ENCODE peak calls at places on chromosomes 12 and 14, in six cellular contexts. L is psoas muscle, M is lower leg skin, R is fibroblast of lung, T is bronchial epithelial cell, H is Peyer's patch. Q is an unnamed sample.

GRCh38 chr14:70934502-70935134 is 27.4 kb downstream of the PCNX1 start:
- DNase-seq in R (peak; percentile 32), H (no peak), L (no peak), T (no peak), M (no peak), Q (peak; percentile 23)

GRCh38 chr12:120534703-120535655 is 823 bp downstream of the RNF10 start:
- DNase-seq in R (peak; percentile 90), M (peak; percentile 90), L (peak; percentile 28), H (peak; percentile 73), T (peak; percentile 85), Q (peak; percentile 88)

GRCh38 chr14:52853522-52853854 is 62.1 kb upstream of the GNPNAT1 start:
- DNase-seq in H (no peak), L (no peak), T (no peak), R (no peak), M (no peak), Q (no peak)

GRCh38 chr12:68189766-68190700 is 30.5 kb upstream of the IFNG start:
- DNase-seq in L (no peak), M (no peak), T (peak; percentile 83), R (peak; percentile 90), H (no peak), Q (no peak)

GRCh38 chr12:92649511-92650227 is 53.1 kb upstream of the PLEKHG7 start:
- DNase-seq in R (peak; percentile 84), M (no peak), L (no peak), T (peak; percentile 86), H (no peak), Q (peak; percentile 81)

GRCh38 chr12:87200289-87200979 is 828.8 kb downstream of the C12orf50 start:
- DNase-seq in H (no peak), L (no peak), T (peak; percentile 67), R (no peak), M (no peak), Q (no peak)

GRCh38 chr12:80056845-80057244 is 42.5 kb upstream of the OTOGL start:
- DNase-seq in R (peak; percentile 79), T (no peak), L (no peak), M (no peak), H (no peak), Q (no peak)

GRCh38 chr12:37720846-37721245 is 595.7 kb upstream of the ALG10B start:
- DNase-seq in M (no peak), T (no peak), L (no peak), R (no peak), H (no peak), Q (no peak)

GRCh38 chr12:73321776-73322175 is 1049.6 kb downstream of the TRHDE start:
- DNase-seq in M (no peak), H (no peak), T (no peak), R (no peak), L (no peak), Q (no peak)

GRCh38 chr14:103713304-103714062 is 1.8 kb downstream of the XRCC3 start:
- DNase-seq in M (no peak), L (no peak), T (no peak), H (no peak), R (no peak), Q (no peak)

GRCh38 chr12:13099910-13100609 is 3.4 kb downstream of the GSG1 start:
- DNase-seq in H (no peak), M (no peak), L (no peak), T (peak; percentile 94), R (no peak), Q (peak; percentile 19)

GRCh38 chr14:58560208-58560607 is 77.6 kb upstream of the DACT1 start:
- DNase-seq in H (no peak), L (no peak), M (no peak), R (peak; percentile 72), T (peak; percentile 80), Q (peak; percentile 59)

GRCh38 chr12:47722926-47723631 is 2.2 kb downstream of the ENDOU start:
- DNase-seq in H (peak; percentile 31), M (peak; percentile 82), R (no peak), T (peak; percentile 34), L (no peak), Q (no peak)

GRCh38 chr12:69014047-69014446 is 81.1 kb upstream of the CPM start:
- DNase-seq in M (no peak), L (no peak), T (no peak), H (no peak), R (no peak), Q (no peak)

GRCh38 chr14:103880986-103881926 is 33.9 kb upstream of the PPP1R13B start:
- DNase-seq in M (no peak), T (no peak), H (no peak), L (peak; percentile 45), R (no peak), Q (no peak)

GRCh38 chr14:32205554-32205953 is 2.5 kb upstream of the RNU6-8 start:
- DNase-seq in T (no peak), M (no peak), R (no peak), L (no peak), H (no peak), Q (no peak)
- H3K4me3 ChIP-seq in T (no peak overlapping the region), M (no peak overlapping the region), R (no peak overlapping the region), L (no peak overlapping the region), H (no peak overlapping the region), Q (no peak overlapping the region)

DNA sequence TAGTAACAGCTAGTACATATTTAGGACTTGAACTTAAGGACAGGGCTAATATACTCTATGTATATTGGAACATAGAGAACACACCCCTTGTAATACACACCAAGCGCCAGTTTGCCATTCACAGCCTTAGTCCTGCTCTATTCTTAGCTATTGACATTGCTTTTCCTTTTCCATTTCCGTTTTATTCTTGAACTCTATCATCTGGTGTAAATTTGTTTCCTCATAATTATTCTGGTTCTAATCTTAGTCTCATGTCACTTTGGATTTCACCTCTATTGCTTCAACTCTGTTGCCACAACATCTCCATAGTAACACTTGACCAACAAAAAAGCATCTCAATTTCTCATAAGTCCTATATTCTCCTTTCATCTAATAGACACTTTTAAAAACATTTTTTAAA is 225.7 kb downstream of the PHLDA1 start:
- DNase-seq in M (no peak), T (no peak), L (no peak), R (no peak), H (no peak), Q (no peak)
- H3K4me3 ChIP-seq in M (no peak overlapping the region), T (no peak overlapping the region), L (no peak overlapping the region), R (no peak overlapping the region), H (no peak overlapping the region), Q (no peak overlapping the region)

DNA sequence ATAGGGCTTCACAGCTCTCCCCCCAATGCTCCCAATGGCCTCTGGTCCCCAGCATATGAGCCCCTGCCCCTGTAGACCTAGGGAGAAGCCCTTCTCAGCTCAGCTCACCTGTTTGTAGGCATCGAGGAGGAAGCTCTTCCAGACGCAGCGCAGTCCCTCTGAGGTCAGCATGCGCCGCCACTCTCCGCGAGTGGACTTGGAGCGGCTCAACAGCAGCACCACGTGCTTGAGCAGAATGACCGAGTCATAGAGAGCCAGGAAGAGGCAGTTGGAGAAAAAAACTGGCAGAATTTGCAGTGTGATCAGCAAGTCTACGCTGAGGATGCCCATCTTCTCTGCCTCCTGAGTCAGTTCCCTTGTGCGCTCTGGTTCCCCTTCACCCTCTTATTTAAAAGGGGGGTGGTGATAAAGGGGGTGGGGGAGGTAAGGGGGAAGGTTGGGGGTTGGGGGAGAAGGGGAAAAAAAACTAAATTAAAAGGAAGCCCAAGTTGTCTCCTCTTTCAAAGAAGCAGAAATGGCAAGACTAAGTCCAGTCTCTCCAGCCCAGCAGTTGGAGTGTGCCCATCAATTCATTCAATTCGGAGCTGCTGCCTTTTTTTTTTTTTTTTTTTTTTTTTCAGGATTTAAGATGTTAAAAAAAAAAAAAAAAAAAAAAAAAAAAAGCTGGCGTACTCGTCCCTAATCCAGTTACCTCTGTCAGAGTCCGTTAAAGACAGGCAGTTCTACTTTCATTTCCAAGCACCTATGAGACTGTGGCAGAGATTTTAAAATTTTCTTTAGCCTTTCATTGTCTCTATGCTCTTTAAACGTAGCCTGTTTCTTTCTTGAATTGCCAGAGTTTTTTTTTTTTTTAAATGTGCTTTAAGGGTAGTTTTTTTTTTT is at the start of gene DIO2:
- DNase-seq in M (no peak), R (peak; percentile 79), H (no peak), T (peak; percentile 4), L (peak; percentile 40), Q (peak; percentile 14)
- H3K4me3 ChIP-seq in M (no peak within 1 kb of the TSS), R (peak within 1 kb of the TSS; percentile 57), H (peak within 1 kb of the TSS; percentile 29), T (no peak within 1 kb of the TSS), L (peak within 1 kb of the TSS; percentile 33), Q (peak within 1 kb of the TSS; percentile 51)

DNA sequence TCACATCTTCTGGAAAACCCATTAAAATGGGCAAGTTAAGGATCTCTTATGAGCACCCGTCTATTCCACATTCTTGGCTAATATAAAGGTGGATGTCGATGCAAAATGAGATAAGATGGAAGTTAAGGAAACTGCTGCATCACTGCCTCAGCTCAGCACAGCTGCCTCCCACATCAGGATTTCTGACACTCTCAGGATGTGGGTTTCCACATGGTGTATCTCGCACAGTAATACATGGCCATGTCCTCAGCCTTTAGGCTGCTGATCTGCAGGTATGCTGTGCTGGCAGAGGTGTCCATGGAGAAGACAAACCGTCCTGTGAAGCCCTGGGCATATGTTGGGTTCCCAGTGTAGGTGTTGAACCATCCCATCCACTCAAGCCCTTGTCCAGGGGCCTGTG is 1348.0 kb downstream of the TMEM121 start:
- DNase-seq in H (no peak), R (no peak), L (no peak), T (no peak), M (no peak), Q (no peak)
- H3K4me3 ChIP-seq in H (no peak overlapping the region), R (no peak overlapping the region), L (no peak overlapping the region), T (no peak overlapping the region), M (no peak overlapping the region), Q (no peak overlapping the region)

DNA sequence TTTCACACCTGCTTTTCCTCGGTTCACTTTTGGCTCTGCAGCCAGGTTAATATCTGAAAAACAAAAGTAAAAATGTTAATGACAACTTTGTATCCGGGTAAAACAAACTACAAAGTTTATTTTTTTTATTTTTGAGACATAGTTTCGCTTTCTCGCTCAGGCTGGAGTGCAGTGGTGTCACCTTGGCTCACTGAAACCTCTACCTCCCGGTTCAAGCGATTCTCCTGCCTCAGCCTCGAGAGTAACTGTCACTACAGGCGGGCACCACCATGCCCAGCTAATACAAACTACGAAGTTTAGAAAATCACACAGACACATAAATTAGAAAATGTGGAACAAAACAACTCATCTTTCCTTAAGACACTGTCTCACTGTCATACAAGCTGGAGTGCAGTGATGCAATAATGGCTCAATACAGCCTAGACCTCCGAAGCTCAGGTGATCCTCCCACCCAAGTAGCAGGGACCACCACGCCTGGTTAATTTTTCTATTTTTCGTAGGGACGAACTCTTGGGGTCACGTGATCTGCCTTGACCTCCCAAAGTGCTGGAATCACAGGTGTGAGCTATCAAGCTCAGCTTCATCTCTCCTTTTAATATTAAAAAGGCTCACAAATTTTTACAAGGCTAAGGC is 38.1 kb downstream of the HNRNPC start:
- DNase-seq in H (no peak), M (no peak), L (no peak), R (no peak), T (no peak), Q (no peak)
- H3K4me3 ChIP-seq in H (no peak overlapping the region), M (no peak overlapping the region), L (no peak overlapping the region), R (no peak overlapping the region), T (no peak overlapping the region), Q (no peak overlapping the region)

DNA sequence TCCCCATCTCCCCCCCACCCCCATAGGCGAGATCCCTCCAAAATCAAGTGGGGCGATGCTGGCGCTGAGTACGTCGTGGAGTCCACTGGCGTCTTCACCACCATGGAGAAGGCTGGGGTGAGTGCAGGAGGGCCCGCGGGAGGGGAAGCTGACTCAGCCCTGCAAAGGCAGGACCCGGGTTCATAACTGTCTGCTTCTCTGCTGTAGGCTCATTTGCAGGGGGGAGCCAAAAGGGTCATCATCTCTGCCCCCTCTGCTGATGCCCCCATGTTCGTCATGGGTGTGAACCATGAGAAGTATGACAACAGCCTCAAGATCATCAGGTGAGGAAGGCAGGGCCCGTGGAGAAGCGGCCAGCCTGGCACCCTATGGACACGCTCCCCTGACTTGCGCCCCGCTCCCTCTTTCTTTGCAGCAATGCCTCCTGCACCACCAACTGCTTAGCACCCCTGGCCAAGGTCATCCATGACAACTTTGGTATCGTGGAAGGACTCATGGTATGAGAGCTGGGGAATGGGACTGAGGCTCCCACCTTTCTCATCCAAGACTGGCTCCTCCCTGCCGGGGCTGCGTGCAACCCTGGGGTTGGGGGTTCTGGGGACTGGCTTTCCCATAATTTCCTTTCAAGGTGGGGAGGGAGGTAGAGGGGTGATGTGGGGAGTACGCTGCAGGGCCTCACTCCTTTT is 2.7 kb downstream of the GAPDH start:
- DNase-seq in H (no peak), M (peak; percentile 87), L (no peak), T (no peak), R (peak; percentile 17), Q (peak; percentile 39)
- H3K4me3 ChIP-seq in H (no peak overlapping the region), M (no peak overlapping the region), L (peak overlapping the region; percentile 86), T (no peak overlapping the region), R (peak overlapping the region; percentile 98), Q (peak overlapping the region; percentile 92)

Q was measured in foreskin fibroblast.